ENCODE peak calls at places on chromosomes 4 and X, in seven cellular contexts. R is right lobe of liver; M is effector memory CD4-positive, alpha-beta T cell; K is CD8-positive, alpha-beta memory T cell; E is left ventricle myocardium inferior; F is colonic mucosa; Q is right cardiac atrium. B is an unnamed sample.

GRCh38 chr4:80465238-80465637 is 129.7 kb downstream of the CFAP299 start:
- DNase-seq in R (no peak), M (no peak), K (no peak), E (no peak), F (no peak), Q (no peak), B (no peak)

GRCh38 chr4:77310931-77311330 is 153.9 kb downstream of the CCNG2 start:
- DNase-seq in R (no peak), M (no peak), K (no peak), E (no peak), F (no peak), Q (no peak), B (no peak)

GRCh38 chr4:136796953-136797352 is 735.3 kb downstream of the PCDH18 start:
- DNase-seq in R (no peak), M (no peak), K (no peak), E (no peak), F (no peak), Q (no peak), B (no peak)

GRCh38 chrX:153820601-153821000 is 9.7 kb downstream of the PDZD4 start:
- DNase-seq in R (no peak), M (no peak), K (no peak), E (no peak), F (no peak), Q (no peak), B (no peak)

GRCh38 chr4:83267835-83268475 is 16.6 kb downstream of the COQ2 start:
- DNase-seq in R (no peak), M (no peak), K (no peak), E (no peak), F (no peak), Q (no peak), B (no peak)

GRCh38 chr4:173001571-173001970 is 167.0 kb upstream of the GALNT7 start:
- DNase-seq in R (no peak), M (no peak), K (no peak), E (no peak), F (no peak), Q (no peak), B (no peak)

GRCh38 chr4:123870283-123870876 is 473.8 kb downstream of the SPRY1 start:
- DNase-seq in R (no peak), M (no peak), K (no peak), E (no peak), F (no peak), Q (no peak), B (no peak)

GRCh38 chr4:159416073-159416472 is 313.2 kb downstream of the RAPGEF2 start:
- DNase-seq in R (no peak), M (no peak), K (no peak), E (no peak), F (no peak), Q (no peak), B (no peak)

GRCh38 chrX:119981286-119982070 is 37.9 kb upstream of the NKAP start:
- DNase-seq in R (no peak), M (no peak), K (no peak), E (no peak), F (peak; percentile 26), Q (no peak), B (no peak)

GRCh38 chr4:87130482-87130881 is 89.9 kb downstream of the KLHL8 start:
- DNase-seq in R (no peak), M (no peak), K (no peak), E (no peak), F (no peak), Q (no peak), B (no peak)

GRCh38 chr4:154595807-154596206 is 5.3 kb upstream of the FGA start:
- DNase-seq in R (no peak), M (no peak), K (no peak), E (no peak), F (no peak), Q (no peak), B (no peak)

GRCh38 chrX:74924449-74925209 is 623 bp downstream of the NEXMIF start:
- DNase-seq in R (peak; percentile 56), M (no peak), K (peak; percentile 45), E (peak; percentile 15), F (peak; percentile 33), Q (peak; percentile 68), B (no peak)

GRCh38 chr4:54942735-54943134 is 182.7 kb downstream of the KDR start:
- DNase-seq in R (no peak), M (no peak), K (peak; percentile 80), E (no peak), F (no peak), Q (no peak), B (no peak)

GRCh38 chr4:144903953-144904711 is 193.9 kb downstream of the ANAPC10 start:
- DNase-seq in R (no peak), M (no peak), K (no peak), E (no peak), F (no peak), Q (no peak), B (no peak)

GRCh38 chrX:53186363-53186762 is 38.6 kb downstream of the KDM5C start:
- DNase-seq in R (no peak), M (no peak), K (no peak), E (no peak), F (no peak), Q (no peak), B (no peak)

GRCh38 chr4:26388671-26389070 is 67.9 kb downstream of the RBPJ start:
- DNase-seq in R (no peak), M (no peak), K (no peak), E (no peak), F (no peak), Q (no peak), B (no peak)

GRCh38 chrX:78213331-78213730 is 73.9 kb upstream of the TAF9B start:
- DNase-seq in R (no peak), M (no peak), K (no peak), E (no peak), F (no peak), Q (no peak), B (no peak)

GRCh38 chr4:40916880-40917279 is 167.1 kb downstream of the NSUN7 start:
- DNase-seq in R (no peak), M (no peak), K (no peak), E (peak; percentile 38), F (peak; percentile 56), Q (no peak), B (no peak)

GRCh38 chr4:89863533-89863932 is 26.6 kb upstream of the SNCA start:
- DNase-seq in R (no peak), M (no peak), K (no peak), E (no peak), F (no peak), Q (no peak), B (no peak)

GRCh38 chr4:36322921-36323354 is 41.5 kb downstream of the DTHD1 start:
- DNase-seq in R (no peak), M (peak; percentile 6), K (peak; percentile 56), E (no peak), F (no peak), Q (no peak), B (no peak)

GRCh38 chr4:24475756-24476155 is 108.6 kb downstream of the DHX15 start:
- DNase-seq in R (no peak), M (no peak), K (no peak), E (no peak), F (no peak), Q (no peak), B (no peak)

GRCh38 chr4:6972911-6973310 is 63.3 kb downstream of the TBC1D14 start:
- DNase-seq in R (no peak), M (no peak), K (no peak), E (no peak), F (no peak), Q (no peak), B (no peak)

GRCh38 chr4:6974138-6974848 is 64.7 kb downstream of the TBC1D14 start:
- DNase-seq in R (peak; percentile 70), M (peak; percentile 58), K (peak; percentile 77), E (peak; percentile 79), F (peak; percentile 89), Q (peak; percentile 88), B (peak; percentile 90)

GRCh38 chr4:6972375-6972650 is 62.7 kb downstream of the TBC1D14 start:
- DNase-seq in R (no peak), M (no peak), K (no peak), E (no peak), F (no peak), Q (no peak), B (no peak)

GRCh38 chr4:6969826-6970800 is 60.5 kb downstream of the TBC1D14 start:
- DNase-seq in R (no peak), M (no peak), K (no peak), E (no peak), F (no peak), Q (no peak), B (peak; percentile 56)

GRCh38 chr4:6971536-6972374 is 62.1 kb downstream of the TBC1D14 start:
- DNase-seq in R (no peak), M (no peak), K (no peak), E (peak; percentile 44), F (no peak), Q (no peak), B (peak; percentile 57)
- H3K4me1 ChIP-seq in R (no peaks in the 10 kb centered on the region), M (no peaks in the 10 kb centered on the region), K (peaks cover 9% of the 10 kb centered on the region), E (peaks cover 12% of the 10 kb centered on the region), F (no peaks in the 10 kb centered on the region), Q (no peaks in the 10 kb centered on the region), B (no peaks in the 10 kb centered on the region)

GRCh38 chrX:70260104-70260503 is at the start of gene P2RY4:
- DNase-seq in R (no peak), M (no peak), K (no peak), E (no peak), F (no peak), Q (no peak), B (no peak)
- H3K4me1 ChIP-seq in R (no peaks in the 10 kb centered on the region), M (no peaks in the 10 kb centered on the region), K (no peaks in the 10 kb centered on the region), E (no peaks in the 10 kb centered on the region), F (no peaks in the 10 kb centered on the region), Q (no peaks in the 10 kb centered on the region), B (no peaks in the 10 kb centered on the region)

DNA sequence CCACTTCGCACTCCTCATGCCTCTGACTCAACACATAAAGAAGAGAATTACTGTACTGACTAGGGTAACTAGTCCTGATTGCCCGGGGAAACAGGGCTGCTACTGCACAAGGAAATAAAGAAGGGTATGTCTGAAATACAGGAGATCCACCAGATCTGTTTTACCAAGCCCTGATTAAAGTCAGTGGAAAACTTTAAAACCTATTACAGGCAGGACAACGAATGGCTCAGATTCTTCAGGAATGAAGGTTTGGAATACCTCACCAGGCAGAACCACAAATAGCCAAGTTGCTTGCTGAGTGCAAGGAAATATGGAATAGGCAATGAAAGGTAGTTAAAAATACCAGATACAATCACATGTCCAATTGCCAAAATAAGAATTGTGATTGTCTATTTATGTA is 17.3 kb downstream of the LAMTOR3 start:
- DNase-seq in R (no peak), M (no peak), K (no peak), E (no peak), F (no peak), Q (no peak), B (no peak)
- H3K4me1 ChIP-seq in R (no peaks in the 10 kb centered on the region), M (no peaks in the 10 kb centered on the region), K (no peaks in the 10 kb centered on the region), E (peaks cover 3% of the 10 kb centered on the region), F (no peaks in the 10 kb centered on the region), Q (no peaks in the 10 kb centered on the region), B (no peaks in the 10 kb centered on the region)

DNA sequence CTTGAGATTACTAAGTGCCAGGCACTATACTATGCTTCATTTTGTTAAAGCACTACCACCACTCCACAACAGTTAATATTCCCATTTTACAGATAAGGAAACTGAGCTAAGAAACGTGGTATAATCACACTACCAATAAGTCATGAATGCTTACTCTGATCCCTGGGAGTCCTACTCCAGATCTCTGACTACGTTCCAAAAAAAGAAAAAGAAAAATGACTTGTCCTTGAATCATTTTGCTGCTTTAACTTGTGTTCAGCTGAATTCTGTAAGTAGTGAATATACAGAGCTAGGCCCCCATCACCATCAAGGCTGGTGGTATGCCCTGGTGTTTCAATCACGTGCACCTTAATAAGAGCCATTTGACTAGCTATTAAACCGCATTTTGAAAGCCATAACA is 39.4 kb downstream of the LDB2 start:
- DNase-seq in R (no peak), M (no peak), K (no peak), E (no peak), F (no peak), Q (no peak), B (no peak)
- H3K4me1 ChIP-seq in R (no peaks in the 10 kb centered on the region), M (no peaks in the 10 kb centered on the region), K (no peaks in the 10 kb centered on the region), E (peaks cover 35% of the 10 kb centered on the region), F (no peaks in the 10 kb centered on the region), Q (peaks cover 3% of the 10 kb centered on the region), B (no peaks in the 10 kb centered on the region)